ENCODE peak calls at places on chromosomes 4 and X, in eight cellular contexts. N is suprapubic skin, R is HepG2, O is stomach, Z is sigmoid colon, B is transverse colon, F is upper lobe of left lung, I is breast epithelium. Y is an unnamed sample.

GRCh38 chr4:185201983-185202962 is 1.5 kb downstream of the CFAP97 start:
- DNase-seq in I (no peak), Z (no peak), F (no peak), N (no peak), B (no peak), O (no peak), R (peak), Y (no peak)

GRCh38 chr4:88953400-88953799 is 103.6 kb downstream of the FAM13A start:
- DNase-seq in B (no peak), Z (no peak), F (no peak), N (no peak), I (no peak), R (no peak), O (no peak), Y (no peak)

GRCh38 chrX:135436966-135437866 is 15.5 kb downstream of the SMIM10L2A start:
- DNase-seq in R (no peak), O (no peak), B (no peak), N (no peak), F (peak), Z (no peak), I (no peak), Y (no peak)

GRCh38 chr4:150096625-150097024 is 18.4 kb downstream of the DCLK2 start:
- DNase-seq in B (no peak), O (no peak), F (no peak), Z (no peak), N (no peak), R (no peak), I (no peak), Y (no peak)

GRCh38 chr4:117831060-117831683 is 203.1 kb upstream of the NDST3 start:
- DNase-seq in F (no peak), R (no peak), B (no peak), Z (no peak), O (no peak), I (no peak), N (no peak), Y (no peak)

GRCh38 chrX:134969726-134970125 is 21.1 kb upstream of the SMIM10 start:
- DNase-seq in O (no peak), F (no peak), Z (no peak), N (no peak), B (no peak), I (no peak), R (no peak), Y (no peak)

GRCh38 chr4:64617813-64618212 is 208.6 kb upstream of the TECRL start:
- DNase-seq in O (no peak), R (no peak), B (no peak), I (no peak), Z (no peak), F (no peak), N (no peak), Y (no peak)

GRCh38 chr4:70788733-70789132 is 51.0 kb downstream of the GRSF1 start:
- DNase-seq in F (no peak), I (no peak), B (no peak), R (no peak), Z (no peak), N (no peak), O (no peak), Y (no peak)

GRCh38 chr4:108743021-108743420 is 19.8 kb downstream of the ETNPPL start:
- DNase-seq in B (no peak), O (no peak), F (no peak), N (no peak), Z (no peak), R (no peak), I (no peak), Y (no peak)

GRCh38 chr4:109735566-109736454 is 5.9 kb upstream of the PLA2G12A start:
- DNase-seq in O (no peak), N (no peak), B (peak), Z (no peak), F (no peak), I (no peak), R (no peak), Y (no peak)

GRCh38 chr4:13329340-13329850 is 154.7 kb downstream of the RAB28 start:
- DNase-seq in Z (no peak), O (no peak), R (no peak), N (no peak), F (no peak), B (no peak), I (no peak), Y (no peak)

GRCh38 chrX:41759817-41760216 is 35.8 kb downstream of the GPR82 start:
- DNase-seq in F (no peak), B (no peak), R (peak), I (no peak), O (no peak), Z (no peak), N (no peak), Y (no peak)

GRCh38 chr4:83172371-83172770 is 57.8 kb upstream of the PLAC8 start:
- DNase-seq in N (no peak), F (no peak), I (no peak), Z (no peak), O (no peak), R (no peak), B (no peak), Y (no peak)

GRCh38 chr4:114229721-114230120 is 250.3 kb upstream of the ARSJ start:
- DNase-seq in B (no peak), I (no peak), F (no peak), N (no peak), R (no peak), Z (no peak), O (no peak), Y (no peak)

GRCh38 chrX:44019911-44020310 is 46.7 kb upstream of the NDP start:
- DNase-seq in Z (no peak), R (no peak), I (no peak), F (no peak), O (no peak), B (no peak), N (no peak), Y (no peak)

GRCh38 chrX:92213781-92214180 is 434.6 kb downstream of the PCDH11X start:
- DNase-seq in F (no peak), O (no peak), N (no peak), I (no peak), Z (no peak), R (no peak), B (no peak), Y (no peak)

GRCh38 chrX:153411988-153412574 is 809 bp downstream of the ZFP92 start:
- DNase-seq in B (no peak), N (no peak), F (no peak), Z (no peak), I (no peak), R (no peak), O (no peak), Y (no peak)

GRCh38 chr4:110480031-110480549 is 4.1 kb downstream of the ENPEP start:
- DNase-seq in Z (no peak), R (no peak), F (no peak), B (no peak), N (no peak), I (no peak), O (no peak), Y (no peak)

GRCh38 chr4:26493461-26493860 is 3.2 kb upstream of the CCKAR start:
- DNase-seq in Z (no peak), N (no peak), O (no peak), B (no peak), I (no peak), R (no peak), F (no peak), Y (no peak)

GRCh38 chrX:134948333-134949241 is 42.2 kb upstream of the SMIM10 start:
- DNase-seq in N (no peak), O (no peak), I (no peak), B (no peak), F (no peak), Z (no peak), R (peak), Y (no peak)

GRCh38 chr4:143514432-143514831 is 930 bp downstream of the SMARCA5 start:
- DNase-seq in F (peak), B (peak), I (peak), R (peak), Z (peak), O (peak), N (peak), Y (no peak)

GRCh38 chr4:52103314-52103713 is 52.2 kb downstream of the SPATA18 start:
- DNase-seq in F (no peak), O (no peak), N (no peak), Z (no peak), B (no peak), I (no peak), R (no peak), Y (no peak)

GRCh38 chr4:171007618-171008390 is 805.4 kb upstream of the GALNTL6 start:
- DNase-seq in O (no peak), F (no peak), R (no peak), N (no peak), Z (no peak), I (no peak), B (no peak), Y (no peak)

GRCh38 chr4:99202536-99202935 is 16.5 kb downstream of the ADH6 start:
- DNase-seq in Z (peak), F (no peak), N (no peak), O (no peak), B (no peak), I (no peak), R (no peak), Y (no peak)

GRCh38 chr4:119025440-119025839 is 110.2 kb upstream of the MYOZ2 start:
- DNase-seq in F (no peak), N (no peak), O (peak), B (peak), Z (no peak), I (peak), R (no peak), Y (no peak)

DNA sequence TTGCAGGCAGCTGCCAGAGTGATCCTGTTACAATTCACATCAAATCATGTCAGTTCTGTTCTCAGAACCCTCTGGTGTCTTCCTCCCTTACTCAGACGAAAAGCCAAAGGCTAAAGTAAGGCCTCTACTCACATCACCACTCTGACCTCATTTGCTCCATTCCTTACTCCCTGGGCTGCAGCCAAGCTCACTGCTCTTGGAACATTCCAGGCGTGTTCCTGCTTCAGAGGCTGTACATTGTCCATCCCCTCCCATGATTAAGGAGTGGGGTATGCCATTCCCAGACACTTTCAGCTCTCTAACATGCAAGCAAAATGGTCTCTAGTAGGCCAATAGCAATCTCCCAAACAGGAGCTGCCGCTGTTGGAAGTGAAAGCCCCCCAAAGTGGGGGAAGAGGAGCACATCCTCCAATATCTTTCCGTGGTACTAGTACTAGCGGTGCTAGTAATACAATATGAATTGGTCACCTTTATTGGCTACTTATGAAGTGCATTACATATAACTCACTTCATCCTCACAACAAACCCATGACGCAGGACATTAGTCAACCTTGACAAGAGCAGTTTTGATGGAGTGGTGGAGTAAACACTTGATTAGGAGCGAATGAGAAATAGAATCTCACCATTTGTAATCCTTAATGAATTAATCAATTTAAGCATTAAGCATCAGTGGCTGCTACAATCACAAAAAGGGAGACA is 15.0 kb downstream of the GAB3 start:
- DNase-seq in F (no peak), Z (peak), N (no peak), R (no peak), B (peak), O (no peak), I (no peak), Y (no peak)
- TF ChIP-seq POLR2AphosphoS5 in F (peak), Z (peak), N (no peak), R (no peak), B (peak), O (peak), I (no peak), Y (no peak)

GRCh38 chrX:9160698-9161329 is 126.9 kb upstream of the FAM9B start:
- DNase-seq in B (no peak), R (no peak), O (no peak), Z (no peak), N (no peak), I (no peak), F (no peak), Y (no peak)
- H3K27ac ChIP-seq in B (no peak), R (no peak), O (no peak), Z (no peak), N (no peak), I (no peak), F (no peak), Y (no peak)

GRCh38 chr4:85783483-85783882 is 308.5 kb downstream of the ARHGAP24 start:
- DNase-seq in R (no peak), Z (no peak), O (no peak), I (no peak), N (no peak), B (no peak), F (no peak), Y (no peak)
- TF ChIP-seq POLR2A in R (no peak), Z (no peak), O (no peak), I (no peak), N (no peak), B (no peak), F (no peak), Y (no peak)

GRCh38 chrX:154540897-154541535 is 5.6 kb downstream of the G6PD start:
- DNase-seq in O (peak), N (no peak), R (peak), F (no peak), I (peak), B (no peak), Z (no peak), Y (no peak)

GRCh38 chrX:154541589-154541895 is 5.1 kb downstream of the G6PD start:
- DNase-seq in Z (no peak), B (no peak), N (no peak), R (no peak), O (no peak), F (no peak), I (no peak), Y (no peak)

GRCh38 chrX:154542723-154543424 is 3.8 kb downstream of the G6PD start:
- DNase-seq in B (no peak), O (no peak), I (no peak), F (no peak), R (peak), Z (no peak), N (no peak), Y (no peak)

GRCh38 chrX:154544885-154545284 is 1.8 kb downstream of the G6PD start:
- DNase-seq in B (no peak), N (no peak), F (no peak), I (no peak), R (no peak), O (no peak), Z (no peak), Y (no peak)

GRCh38 chrX:154541896-154542722 is 4.5 kb downstream of the G6PD start:
- DNase-seq in O (peak), I (peak), R (peak), B (peak), Z (peak), N (no peak), F (peak), Y (no peak)
- TF ChIP-seq POLR2AphosphoS5 in O (peak), I (no peak), R (peak), B (no peak), Z (no peak), N (no peak), F (peak), Y (peak)

DNA sequence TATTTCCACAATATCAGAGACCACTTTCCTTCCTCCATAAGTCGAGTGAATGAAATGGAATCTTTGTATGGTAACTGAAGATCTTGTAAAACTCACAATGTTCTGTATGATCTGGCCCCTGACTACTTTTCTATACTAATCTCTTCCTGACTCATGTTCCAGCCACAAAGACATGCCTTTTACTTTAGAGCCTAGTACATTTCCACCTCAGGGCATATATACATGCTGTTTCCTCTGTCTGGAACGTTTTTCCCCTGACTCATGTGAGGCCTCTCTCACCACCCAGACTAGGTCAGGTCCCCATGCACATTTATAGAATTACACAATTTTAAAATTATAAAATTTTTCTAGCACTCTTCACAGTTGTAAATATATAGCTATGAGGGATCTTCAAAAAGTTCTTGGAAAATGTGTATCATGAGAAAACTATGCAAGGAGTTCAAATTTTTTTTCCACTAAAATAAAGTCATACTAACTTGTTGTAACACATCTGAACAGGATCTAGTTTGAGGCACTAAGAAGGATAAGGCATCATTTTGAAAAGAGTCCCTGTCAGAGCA is 208.8 kb downstream of the SH2D1A start:
- DNase-seq in F (no peak), R (no peak), O (no peak), I (no peak), B (no peak), N (no peak), Z (no peak), Y (no peak)
- H3K27ac ChIP-seq in F (no peak), R (no peak), O (no peak), I (no peak), B (no peak), N (no peak), Z (no peak), Y (no peak)

DNA sequence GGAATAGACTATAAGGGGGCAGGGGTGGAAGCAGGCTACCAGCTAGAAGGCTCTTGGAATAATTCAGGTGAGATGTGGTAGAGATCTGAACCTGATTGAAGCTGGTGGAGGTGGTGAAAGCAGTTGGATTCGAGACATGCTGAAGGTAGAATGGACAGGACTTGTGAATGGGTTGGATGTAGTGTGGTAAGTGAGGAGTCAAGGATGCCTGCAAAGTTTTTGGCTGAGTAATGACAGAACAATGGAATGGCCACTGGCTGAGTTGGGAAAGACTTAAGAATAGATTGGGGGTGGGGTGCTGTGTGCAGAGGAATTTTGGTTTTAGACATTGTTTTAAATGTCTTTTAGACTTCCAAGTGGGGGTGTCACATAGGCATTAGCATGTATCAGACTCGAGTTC is 33.5 kb downstream of the HPF1 start:
- DNase-seq in N (no peak), I (no peak), B (no peak), O (no peak), R (no peak), F (no peak), Z (no peak), Y (no peak)
- TF ChIP-seq POLR2A in N (no peak), I (no peak), B (no peak), O (no peak), R (no peak), F (no peak), Z (no peak), Y (no peak)

GRCh38 chr4:6421397-6421796 is 51.0 kb downstream of the PPP2R2C start:
- DNase-seq in I (no peak), O (no peak), Z (no peak), F (no peak), B (no peak), N (no peak), R (no peak), Y (no peak)

GRCh38 chr4:6420972-6421371 is 51.4 kb downstream of the PPP2R2C start:
- DNase-seq in F (no peak), R (no peak), Z (no peak), I (no peak), N (no peak), O (no peak), B (no peak), Y (no peak)

GRCh38 chr4:6420036-6420435 is 52.4 kb downstream of the PPP2R2C start:
- DNase-seq in O (no peak), R (no peak), Z (no peak), N (no peak), I (no peak), B (no peak), F (no peak), Y (no peak)

GRCh38 chr4:6418193-6418755 is 54.1 kb downstream of the PPP2R2C start:
- DNase-seq in N (no peak), R (no peak), Z (no peak), O (no peak), I (no peak), F (no peak), B (no peak), Y (no peak)

DNA sequence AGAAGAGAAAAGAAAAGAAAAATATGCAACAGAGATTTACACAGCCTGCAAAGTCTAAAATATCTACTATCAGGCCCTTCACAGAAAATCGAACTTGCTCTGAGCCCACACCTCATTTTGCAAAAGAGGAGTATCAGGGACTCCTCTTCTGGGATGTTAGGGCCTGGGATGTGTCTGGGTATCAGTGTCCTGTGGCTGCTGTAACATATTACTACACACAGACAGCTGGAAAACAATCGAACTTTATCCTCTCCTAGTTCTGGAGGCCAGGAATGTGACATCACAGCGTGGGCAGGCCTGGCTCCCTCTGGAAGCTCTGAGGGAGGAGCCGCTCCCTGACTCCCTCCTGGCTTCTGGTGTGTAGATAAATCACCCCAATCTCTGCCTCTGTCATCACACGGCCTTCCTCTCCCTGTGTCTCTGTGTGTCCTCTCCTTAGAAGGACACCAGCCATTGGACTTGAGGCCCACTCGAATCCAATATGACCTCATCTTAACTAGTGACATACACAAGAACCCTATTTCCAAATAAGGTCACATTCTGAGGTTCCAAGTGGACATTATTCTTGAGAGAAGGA is 52.9 kb downstream of the PPP2R2C start:
- DNase-seq in I (no peak), F (no peak), O (no peak), N (no peak), B (no peak), Z (no peak), R (no peak), Y (no peak)
- TF ChIP-seq POLR2AphosphoS5 in I (no peak), F (no peak), O (no peak), N (no peak), B (no peak), Z (no peak), R (no peak), Y (no peak)

DNA sequence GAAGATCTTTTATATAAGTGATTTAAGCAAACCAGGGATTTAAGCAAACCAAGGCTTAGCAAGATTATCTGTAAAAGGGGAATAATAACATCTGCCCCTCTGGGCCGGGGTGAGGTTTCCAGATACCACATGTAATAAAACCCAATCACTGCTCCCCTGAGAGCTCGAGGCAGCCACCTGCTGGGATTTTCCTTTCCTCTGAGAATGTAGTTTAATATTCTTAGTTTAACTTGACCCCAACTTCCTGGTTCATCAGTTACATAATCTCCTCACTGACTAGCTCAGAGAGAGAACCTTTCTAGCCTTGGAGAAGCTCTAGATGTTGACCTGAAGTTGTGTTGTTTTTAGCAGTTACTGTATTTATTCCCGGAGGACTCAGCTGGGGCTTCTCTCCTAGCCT is 322.4 kb downstream of the ARHGAP10 start:
- DNase-seq in Z (no peak), O (no peak), N (no peak), I (no peak), F (no peak), B (no peak), R (no peak), Y (no peak)
- H3K27ac ChIP-seq in Z (no peak), O (no peak), N (no peak), I (no peak), F (no peak), B (no peak), R (no peak), Y (no peak)

GRCh38 chr4:1249148-1249730 is 309 bp upstream of the CTBP1 start:
- DNase-seq in I (peak), B (peak), R (peak), O (peak), Z (peak), N (peak), F (peak), Y (no peak)
- TF ChIP-seq POLR2A in I (no peak), B (no peak), R (no peak), O (no peak), Z (no peak), N (peak), F (peak), Y (no peak)